ENCODE peak calls at places on chromosome 20, in nine cellular contexts. M, F, U, L, C, Y, G, W and H are unnamed samples.

GRCh38 chr20:17749979-17750721 is 50.4 kb downstream of the BANF2 start:
- DNase-seq in M (peak), F (no peak), U (no peak), L (no peak), C (no peak), Y (peak), G (no peak), W (peak), H (no peak)

GRCh38 chr20:37383229-37383989 is 37.5 kb downstream of the SRC start:
- DNase-seq in M (peak), F (no peak), U (no peak), L (no peak), C (no peak), Y (peak), G (no peak), W (no peak), H (no peak)

GRCh38 chr20:62356948-62357667 is 10.0 kb downstream of the LAMA5 start:
- DNase-seq in M (peak), F (no peak), U (no peak), L (no peak), C (no peak), Y (peak), G (no peak), W (no peak), H (no peak)

GRCh38 chr20:14582855-14583254 is 245.4 kb upstream of the FLRT3 start:
- DNase-seq in M (peak), F (no peak), U (no peak), L (no peak), C (no peak), Y (no peak), G (no peak), W (no peak), H (no peak)

GRCh38 chr20:3071610-3072529 is at the start of gene OXT:
- DNase-seq in M (no peak), F (no peak), U (no peak), L (no peak), C (no peak), Y (no peak), G (peak), W (no peak), H (no peak)

GRCh38 chr20:62792182-62792939 is 3.9 kb upstream of the MRGBP start:
- DNase-seq in M (peak), F (no peak), U (no peak), L (no peak), C (no peak), Y (no peak), G (no peak), W (no peak), H (no peak)

GRCh38 chr20:555933-556332 is 12.3 kb upstream of the CSNK2A1 start:
- DNase-seq in M (peak), F (no peak), U (no peak), L (no peak), C (no peak), Y (peak), G (no peak), W (no peak), H (no peak)

GRCh38 chr20:24098886-24099285 is 110.3 kb upstream of the GGTLC1 start:
- DNase-seq in M (no peak), F (no peak), U (no peak), L (no peak), C (no peak), Y (peak), G (no peak), W (no peak), H (no peak)

GRCh38 chr20:59646487-59646886 is 42.1 kb downstream of the PHACTR3 start:
- DNase-seq in M (no peak), F (no peak), U (no peak), L (no peak), C (no peak), Y (no peak), G (no peak), W (no peak), H (no peak)

GRCh38 chr20:15849131-15849685 is 724.0 kb downstream of the KIF16B start:
- DNase-seq in M (no peak), F (no peak), U (no peak), L (no peak), C (no peak), Y (no peak), G (no peak), W (no peak), H (no peak)

GRCh38 chr20:1949711-1950110 is 44.1 kb downstream of the PDYN start:
- DNase-seq in M (no peak), F (no peak), U (no peak), L (no peak), C (no peak), Y (no peak), G (no peak), W (no peak), H (no peak)

GRCh38 chr20:51413753-51414323 is 128.7 kb downstream of the NFATC2 start:
- DNase-seq in M (no peak), F (no peak), U (no peak), L (no peak), C (no peak), Y (no peak), G (no peak), W (no peak), H (no peak)

GRCh38 chr20:45366192-45366591 is 3.2 kb downstream of the SYS1 start:
- DNase-seq in M (no peak), F (no peak), U (no peak), L (no peak), C (no peak), Y (no peak), G (no peak), W (no peak), H (no peak)

GRCh38 chr20:51366155-51366886 is 176.2 kb downstream of the NFATC2 start:
- DNase-seq in M (peak), F (peak), U (no peak), L (no peak), C (no peak), Y (peak), G (no peak), W (no peak), H (no peak)

GRCh38 chr20:62536731-62537401 is 61.1 kb upstream of the GATA5 start:
- DNase-seq in M (peak), F (no peak), U (no peak), L (no peak), C (no peak), Y (no peak), G (no peak), W (peak), H (no peak)

GRCh38 chr20:37524221-37524700 is 3.2 kb downstream of the NNAT start:
- DNase-seq in M (no peak), F (no peak), U (no peak), L (no peak), C (no peak), Y (no peak), G (no peak), W (peak), H (no peak)

GRCh38 chr20:57383447-57384347 is 7.5 kb upstream of the RBM38 start:
- DNase-seq in M (no peak), F (no peak), U (no peak), L (no peak), C (no peak), Y (no peak), G (no peak), W (no peak), H (no peak)

GRCh38 chr20:6533828-6534388 is 233.6 kb upstream of the BMP2 start:
- DNase-seq in M (peak), F (no peak), U (no peak), L (no peak), C (no peak), Y (peak), G (no peak), W (no peak), H (no peak)

GRCh38 chr20:53774487-53775203 is 181.0 kb upstream of the ZNF217 start:
- DNase-seq in M (peak), F (no peak), U (no peak), L (no peak), C (no peak), Y (peak), G (no peak), W (no peak), H (no peak)

GRCh38 chr20:58017237-58017969 is 211.1 kb downstream of the ANKRD60 start:
- DNase-seq in M (peak), F (no peak), U (peak), L (no peak), C (peak), Y (no peak), G (no peak), W (no peak), H (no peak)

GRCh38 chr20:32356935-32357868 is 929 bp upstream of the ASXL1 start:
- DNase-seq in M (peak), F (peak), U (no peak), L (peak), C (no peak), Y (peak), G (no peak), W (peak), H (peak)

GRCh38 chr20:5888051-5888450 is 62.3 kb downstream of the TRMT6 start:
- DNase-seq in M (no peak), F (no peak), U (no peak), L (no peak), C (no peak), Y (no peak), G (no peak), W (no peak), H (no peak)

GRCh38 chr20:17655865-17656489 is 26.1 kb downstream of the RRBP1 start:
- DNase-seq in M (peak), F (no peak), U (no peak), L (no peak), C (no peak), Y (no peak), G (no peak), W (no peak), H (no peak)

GRCh38 chr20:36988494-36988966 is 37.0 kb upstream of the SAMHD1 start:
- DNase-seq in M (peak), F (no peak), U (no peak), L (no peak), C (no peak), Y (peak), G (no peak), W (no peak), H (no peak)

GRCh38 chr20:58526411-58526810 is 11.2 kb upstream of the APCDD1L start:
- DNase-seq in M (no peak), F (no peak), U (no peak), L (no peak), C (no peak), Y (no peak), G (no peak), W (no peak), H (no peak)

GRCh38 chr20:19888269-19888669 is 128.9 kb upstream of the NAA20 start:
- DNase-seq in M (no peak), F (no peak), U (peak), L (no peak), C (no peak), Y (peak), G (no peak), W (no peak), H (no peak)